ENCODE peak calls at places on chromosome 20, in six cellular contexts. D is CD4-positive, CD25-positive, alpha-beta regulatory T cell; J is upper lobe of left lung; L is adrenal gland; T is astrocyte; M is neuronal stem cell. Z is an unnamed sample. For H3K9me3 and H3K27me3, the result is how much of the 10 kb centered on the place peaks cover.

GRCh38 chr20:1942486-1943266 is 47.5 kb downstream of the SIRPA start:
- DNase-seq in D (no peak), J (peak), L (no peak), T (no peak), M (no peak), Z (no peak)

GRCh38 chr20:50635676-50636600 is 55.4 kb downstream of the RIPOR3 start:
- DNase-seq in D (peak), J (peak), L (peak), T (no peak), M (no peak), Z (peak)

GRCh38 chr20:54044156-54044555 is 26.2 kb downstream of the BCAS1 start:
- DNase-seq in D (no peak), J (no peak), L (no peak), T (peak), M (no peak), Z (peak)

GRCh38 chr20:59936409-59936808 is 3.0 kb upstream of the SYCP2 start:
- DNase-seq in D (no peak), J (no peak), L (no peak), T (no peak), M (no peak), Z (no peak)

GRCh38 chr20:42985628-42986027 is 204.1 kb downstream of the PTPRT start:
- DNase-seq in D (no peak), J (no peak), L (no peak), T (no peak), M (no peak), Z (no peak)

GRCh38 chr20:25047766-25048165 is 10.2 kb downstream of the ACSS1 start:
- DNase-seq in D (no peak), J (peak), L (no peak), T (no peak), M (no peak), Z (no peak)

GRCh38 chr20:20628314-20628713 is 84.1 kb downstream of the RALGAPA2 start:
- DNase-seq in D (no peak), J (peak), L (no peak), T (no peak), M (no peak), Z (no peak)

GRCh38 chr20:34177060-34177459 is 64.2 kb upstream of the ASIP start:
- DNase-seq in D (no peak), J (no peak), L (no peak), T (no peak), M (no peak), Z (no peak)

GRCh38 chr20:15240801-15241200 is 903.4 kb upstream of the FLRT3 start:
- DNase-seq in D (no peak), J (no peak), L (no peak), T (peak), M (no peak), Z (no peak)

GRCh38 chr20:52127309-52127708 is 64.3 kb downstream of the ZFP64 start:
- DNase-seq in D (no peak), J (no peak), L (no peak), T (no peak), M (no peak), Z (no peak)

GRCh38 chr20:52047811-52048302 is 143.7 kb downstream of the ZFP64 start:
- DNase-seq in D (no peak), J (no peak), L (no peak), T (peak), M (no peak), Z (no peak)

GRCh38 chr20:46772901-46773300 is 63.5 kb downstream of the SLC2A10 start:
- DNase-seq in D (no peak), J (no peak), L (no peak), T (no peak), M (no peak), Z (no peak)

GRCh38 chr20:1880529-1881239 is 14.5 kb upstream of the SIRPA start:
- DNase-seq in D (no peak), J (no peak), L (no peak), T (no peak), M (no peak), Z (no peak)

GRCh38 chr20:17976305-17976704 is 7.5 kb downstream of the MGME1 start:
- DNase-seq in D (no peak), J (no peak), L (no peak), T (no peak), M (no peak), Z (no peak)

GRCh38 chr20:46627251-46627650 is 24.0 kb downstream of the SLC13A3 start:
- DNase-seq in D (no peak), J (no peak), L (no peak), T (no peak), M (no peak), Z (no peak)

GRCh38 chr20:49868964-49869363 is 46.4 kb downstream of the SPATA2 start:
- DNase-seq in D (no peak), J (no peak), L (no peak), T (no peak), M (no peak), Z (no peak)

GRCh38 chr20:768426-768978 is at the start of gene SLC52A3:
- DNase-seq in D (no peak), J (peak), L (no peak), T (no peak), M (no peak), Z (no peak)

GRCh38 chr20:63151554-63152321 is 64.2 kb downstream of the YTHDF1 start:
- DNase-seq in D (no peak), J (no peak), L (no peak), T (no peak), M (no peak), Z (peak)

GRCh38 chr20:8829232-8829631 is 239.7 kb upstream of the PLCB4 start:
- DNase-seq in D (no peak), J (no peak), L (no peak), T (no peak), M (no peak), Z (no peak)

GRCh38 chr20:52103911-52104545 is 87.6 kb downstream of the ZFP64 start:
- DNase-seq in D (no peak), J (no peak), L (no peak), T (peak), M (no peak), Z (peak)

GRCh38 chr20:38024496-38024895 is 8.8 kb downstream of the TTI1 start:
- DNase-seq in D (no peak), J (no peak), L (no peak), T (no peak), M (no peak), Z (peak)

GRCh38 chr20:38017959-38018358 is 15.3 kb downstream of the TTI1 start:
- DNase-seq in D (no peak), J (no peak), L (no peak), T (no peak), M (no peak), Z (no peak)

GRCh38 chr20:38021373-38021772 is 11.9 kb downstream of the TTI1 start:
- DNase-seq in D (no peak), J (no peak), L (no peak), T (no peak), M (no peak), Z (no peak)

GRCh38 chr20:38018385-38018784 is 14.9 kb downstream of the TTI1 start:
- DNase-seq in D (no peak), J (no peak), L (no peak), T (no peak), M (no peak), Z (no peak)

GRCh38 chr20:38023181-38024085 is 9.8 kb downstream of the TTI1 start:
- DNase-seq in D (no peak), J (no peak), L (no peak), T (peak), M (no peak), Z (peak)
- H3K4me3 ChIP-seq in D (no peak), J (no peak), L (no peak), T (no peak), M (no peak), Z (no peak)

GRCh38 chr20:58531657-58532056 is 16.5 kb upstream of the APCDD1L start:
- DNase-seq in D (no peak), J (no peak), L (no peak), T (no peak), M (no peak), Z (no peak)

GRCh38 chr20:58524814-58525213 is 9.6 kb upstream of the APCDD1L start:
- DNase-seq in D (no peak), J (no peak), L (no peak), T (peak), M (no peak), Z (peak)

GRCh38 chr20:58531063-58531462 is 15.9 kb upstream of the APCDD1L start:
- DNase-seq in D (no peak), J (no peak), L (no peak), T (no peak), M (no peak), Z (no peak)

GRCh38 chr20:58526411-58526810 is 11.2 kb upstream of the APCDD1L start:
- DNase-seq in D (no peak), J (no peak), L (no peak), T (no peak), M (no peak), Z (no peak)

DNA sequence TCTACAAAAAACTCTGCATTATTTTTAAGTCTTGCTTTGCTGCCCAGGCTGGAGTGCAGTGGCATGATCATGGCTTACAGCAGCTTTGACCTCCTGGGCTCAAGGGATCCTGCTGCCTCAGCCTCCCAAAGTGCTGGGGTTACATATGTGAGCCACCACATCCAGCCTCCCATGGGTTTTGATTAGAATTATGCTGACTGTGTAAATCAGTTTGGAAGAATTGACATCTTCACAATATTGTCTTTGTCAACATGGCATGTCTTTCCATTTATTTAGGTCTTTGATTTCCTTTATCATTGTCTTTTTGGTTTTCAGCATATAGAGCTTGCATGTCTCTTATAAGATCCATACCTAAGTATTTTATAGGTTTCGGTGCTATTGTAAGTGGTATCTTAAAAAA is 13.2 kb upstream of the APCDD1L start:
- DNase-seq in D (no peak), J (no peak), L (no peak), T (no peak), M (no peak), Z (no peak)
- H3K9me3 ChIP-seq in D (under half), J (under half), L (under half), T (under half), M (under half), Z (under half)

GRCh38 chr20:57320358-57320757 is 9.2 kb upstream of the SPO11 start:
- DNase-seq in D (no peak), J (no peak), L (no peak), T (no peak), M (no peak), Z (no peak)
- H3K27me3 ChIP-seq in D (under half), J (under half), L (under half), T (under half), M (under half), Z (under half)

GRCh38 chr20:56953055-56953586 is 313.3 kb downstream of the BMP7 start:
- DNase-seq in D (no peak), J (no peak), L (no peak), T (no peak), M (no peak), Z (no peak)
- H3K4me3 ChIP-seq in D (no peak), J (no peak), L (no peak), T (no peak), M (no peak), Z (no peak)

GRCh38 chr20:39611901-39612300 is 649.8 kb downstream of the DHX35 start:
- DNase-seq in D (no peak), J (no peak), L (no peak), T (no peak), M (no peak), Z (no peak)
- H3K9me3 ChIP-seq in D (under half), J (under half), L (under half), T (under half), M (under half), Z (under half)

GRCh38 chr20:48688579-48688978 is 139.2 kb downstream of the PREX1 start:
- DNase-seq in D (no peak), J (no peak), L (no peak), T (no peak), M (no peak), Z (no peak)
- H3K27me3 ChIP-seq in D (under half), J (under half), L (under half), T (under half), M (under half), Z (under half)

DNA sequence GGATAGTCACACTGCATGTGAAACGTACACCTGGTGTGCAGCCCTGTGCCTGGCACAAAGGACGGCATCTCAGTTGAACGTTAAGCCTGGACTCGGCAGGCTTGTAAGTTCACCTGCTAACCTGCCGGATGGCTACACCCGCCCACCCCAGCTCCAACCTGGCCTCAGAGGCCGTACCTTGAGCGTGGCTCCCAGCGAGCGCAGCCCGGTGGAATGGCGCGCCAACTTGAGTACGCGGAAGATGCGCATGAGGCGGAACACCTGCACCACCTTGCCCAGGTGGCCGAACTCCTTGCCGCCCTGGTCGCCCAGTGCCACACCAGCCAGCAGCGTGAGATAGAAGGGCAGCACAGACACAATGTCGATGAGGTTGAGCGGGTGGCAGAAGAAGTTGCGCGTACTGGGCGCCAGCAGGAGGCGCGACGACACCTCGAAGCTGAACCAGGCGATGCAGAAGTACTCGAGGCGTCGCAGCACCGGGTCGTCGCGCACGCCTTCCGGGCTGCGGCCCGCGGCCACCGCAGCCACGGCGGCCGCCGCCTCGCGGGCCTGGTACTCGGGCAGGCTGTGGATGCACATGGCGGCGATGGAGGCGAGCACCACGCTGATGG is 3.3 kb downstream of the KCNS1 start:
- DNase-seq in D (no peak), J (peak), L (no peak), T (peak), M (no peak), Z (no peak)
- H3K4me3 ChIP-seq in D (no peak), J (no peak), L (no peak), T (peak), M (no peak), Z (no peak)

GRCh38 chr20:23959054-23959453 is 29.5 kb downstream of the GGTLC1 start:
- DNase-seq in D (no peak), J (no peak), L (no peak), T (no peak), M (no peak), Z (no peak)

GRCh38 chr20:23966927-23967615 is 21.5 kb downstream of the GGTLC1 start:
- DNase-seq in D (no peak), J (no peak), L (no peak), T (no peak), M (no peak), Z (no peak)

GRCh38 chr20:23966298-23966697 is 22.3 kb downstream of the GGTLC1 start:
- DNase-seq in D (no peak), J (no peak), L (no peak), T (no peak), M (no peak), Z (no peak)

GRCh38 chr20:23967616-23967979 is 21.0 kb downstream of the GGTLC1 start:
- DNase-seq in D (no peak), J (no peak), L (no peak), T (no peak), M (no peak), Z (no peak)

DNA sequence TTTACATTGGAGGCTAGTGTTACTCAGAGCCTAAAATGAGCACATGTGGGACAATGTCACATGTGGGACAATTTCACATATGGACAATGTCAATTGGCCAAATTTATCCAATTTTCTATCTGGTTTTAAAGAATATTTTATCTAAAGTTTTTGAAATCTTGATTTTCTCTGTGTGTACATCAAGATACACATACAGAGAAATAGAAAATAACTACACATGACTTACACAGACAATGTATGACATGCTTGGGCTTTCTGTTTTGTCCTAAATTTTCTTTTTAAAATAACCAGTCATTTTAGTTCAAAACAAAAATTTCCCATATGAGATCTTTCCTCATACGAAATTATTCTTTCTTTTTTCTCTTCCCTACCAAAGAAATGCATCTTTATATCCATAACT is 24.6 kb downstream of the GGTLC1 start:
- DNase-seq in D (no peak), J (no peak), L (no peak), T (no peak), M (no peak), Z (no peak)
- H3K9me3 ChIP-seq in D (under half), J (under half), L (under half), T (under half), M (under half), Z (under half)

Z was measured in MG63.